ENCODE peak calls at places on chromosomes 3 and 15, in five cellular contexts. Y, E, I, L and B are unnamed samples.

GRCh38 chr15:41367418-41367817 is 34.7 kb downstream of the NUSAP1 start:
- DNase-seq in L (no peak), E (no peak), I (no peak), Y (no peak), B (no peak)

GRCh38 chr3:69282191-69282590 is 103.7 kb downstream of the FRMD4B start:
- DNase-seq in L (peak), I (peak), Y (no peak), E (no peak), B (peak)

GRCh38 chr3:159947220-159947619 is 41.4 kb upstream of the IL12A start:
- DNase-seq in I (no peak), L (peak), E (no peak), Y (no peak), B (no peak)

GRCh38 chr3:194296448-194296831 is 54.7 kb downstream of the CPN2 start:
- DNase-seq in I (no peak), Y (no peak), L (peak), E (no peak), B (no peak)

GRCh38 chr3:120350431-120350941 is 1.3 kb upstream of the LRRC58 start:
- DNase-seq in L (peak), I (peak), E (no peak), Y (no peak), B (no peak)

GRCh38 chr15:101372149-101372577 is 77.1 kb upstream of the SNRPA1 start:
- DNase-seq in E (no peak), I (no peak), Y (no peak), L (no peak), B (no peak)

GRCh38 chr3:57692404-57693191 is at the start of gene DENND6A:
- DNase-seq in Y (peak), L (peak), E (peak), I (peak), B (peak)

GRCh38 chr3:149448331-149448831 is 26.1 kb upstream of the TM4SF4 start:
- DNase-seq in E (no peak), Y (peak), I (no peak), L (peak), B (no peak)

GRCh38 chr15:70196314-70197291 is 98.9 kb upstream of the TLE3 start:
- DNase-seq in I (peak), E (no peak), L (peak), Y (no peak), B (no peak)

GRCh38 chr3:182947892-182948291 is 32.4 kb downstream of the DCUN1D1 start:
- DNase-seq in E (no peak), Y (no peak), L (no peak), I (no peak), B (no peak)

GRCh38 chr3:50164056-50164455 is 8.9 kb downstream of the SEMA3F start:
- DNase-seq in Y (no peak), E (no peak), L (peak), I (no peak), B (no peak)